ENCODE peak calls at places on chromosomes 3 and 15, in four cellular contexts. A is A549, N is WTC11, R is H1. J is an unnamed sample.
A peak's percentile ranks its signal among the peaks of the same experiment; 100 is the strongest.

GRCh38 chr3:166889241-166889640 is 490.9 kb downstream of the ZBBX start:
- DNase-seq in A (no peak), N (no peak), R (no peak), J (no peak)

GRCh38 chr3:107954845-107955244 is 136.0 kb downstream of the CD47 start:
- DNase-seq in A (no peak), N (no peak), R (no peak), J (no peak)

GRCh38 chr15:82663186-82663600 is 16.0 kb upstream of the CPEB1 start:
- DNase-seq in A (peak; percentile 40), N (peak; percentile 84), R (peak; percentile 90), J (peak; percentile 90)

GRCh38 chr15:48062476-48062875 is 58.3 kb upstream of the SLC24A5 start:
- DNase-seq in A (no peak), N (no peak), R (no peak), J (no peak)

GRCh38 chr3:4417449-4417848 is 49.6 kb downstream of the SUMF1 start:
- DNase-seq in A (no peak), N (no peak), R (no peak), J (no peak)

GRCh38 chr3:72820405-72820804 is 27.8 kb downstream of the SHQ1 start:
- DNase-seq in A (no peak), N (no peak), R (no peak), J (no peak)

GRCh38 chr3:60192297-60193114 is 1058.7 kb downstream of the FHIT start:
- DNase-seq in A (no peak), N (no peak), R (no peak), J (no peak)

GRCh38 chr3:152909180-152909883 is 74.4 kb downstream of the P2RY1 start:
- DNase-seq in A (no peak), N (no peak), R (no peak), J (peak; percentile 26)

GRCh38 chr15:34993877-34994276 is 5.8 kb upstream of the ZNF770 start:
- DNase-seq in A (no peak), N (no peak), R (no peak), J (no peak)

GRCh38 chr3:15361494-15362214 is 29.3 kb upstream of the SH3BP5 start:
- DNase-seq in A (no peak), N (peak; percentile 14), R (no peak), J (no peak)

GRCh38 chr15:99634576-99634975 is 68.8 kb downstream of the MEF2A start:
- DNase-seq in A (no peak), N (no peak), R (no peak), J (no peak)

GRCh38 chr3:73399106-73399505 is 225.6 kb downstream of the PDZRN3 start:
- DNase-seq in A (no peak), N (no peak), R (no peak), J (no peak)

GRCh38 chr15:73991260-73991659 is 835 bp downstream of the STOML1 start:
- DNase-seq in A (no peak), N (no peak), R (no peak), J (no peak)

GRCh38 chr3:10238330-10238995 is 9.8 kb upstream of the TATDN2 start:
- DNase-seq in A (no peak), N (no peak), R (no peak), J (peak; percentile 39)

GRCh38 chr3:197029511-197030167 is at the start of gene MELTF:
- DNase-seq in A (peak; percentile 80), N (peak; percentile 70), R (peak; percentile 92), J (peak; percentile 97)

GRCh38 chr3:9340450-9341009 is 22.3 kb upstream of the THUMPD3 start:
- DNase-seq in A (peak; percentile 30), N (no peak), R (no peak), J (no peak)

GRCh38 chr3:149621218-149622005 is 36.4 kb downstream of the WWTR1 start:
- DNase-seq in A (no peak), N (no peak), R (no peak), J (no peak)

GRCh38 chr3:195240171-195240701 is 30.7 kb downstream of the XXYLT1 start:
- DNase-seq in A (no peak), N (no peak), R (peak; percentile 34), J (no peak)

GRCh38 chr3:134477938-134478337 is 7.8 kb downstream of the ANAPC13 start:
- DNase-seq in A (no peak), N (no peak), R (no peak), J (no peak)

GRCh38 chr15:95596487-95596886 is 734.0 kb upstream of the NR2F2 start:
- DNase-seq in A (no peak), N (peak; percentile 49), R (peak; percentile 48), J (no peak)

GRCh38 chr3:18127181-18127863 is 297.8 kb downstream of the SATB1 start:
- DNase-seq in A (no peak), N (no peak), R (no peak), J (no peak)

GRCh38 chr3:31839144-31839917 is 141.7 kb downstream of the OSBPL10 start:
- DNase-seq in A (no peak), N (no peak), R (no peak), J (no peak)

GRCh38 chr15:84601555-84601838 is 688 bp downstream of the ZSCAN2 start:
- DNase-seq in A (no peak), N (no peak), R (no peak), J (no peak)

GRCh38 chr3:105791134-105791533 is 77.7 kb downstream of the CBLB start:
- DNase-seq in A (no peak), N (no peak), R (no peak), J (no peak)

GRCh38 chr3:105051972-105052371 is 314.7 kb upstream of the ALCAM start:
- DNase-seq in A (no peak), N (no peak), R (no peak), J (no peak)

GRCh38 chr3:96449803-96450202 is 364.6 kb upstream of the EPHA6 start:
- DNase-seq in A (no peak), N (no peak), R (no peak), J (no peak)

GRCh38 chr3:54600441-54601204 is 327.2 kb downstream of the LRTM1 start:
- DNase-seq in A (no peak), N (no peak), R (peak; percentile 39), J (no peak)

GRCh38 chr15:67520276-67520975 is 505 bp upstream of the C15orf61 start:
- DNase-seq in A (no peak), N (no peak), R (no peak), J (no peak)

GRCh38 chr3:148902173-148902791 is 37.2 kb downstream of the CPA3 start:
- DNase-seq in A (no peak), N (no peak), R (no peak), J (no peak)

DNA sequence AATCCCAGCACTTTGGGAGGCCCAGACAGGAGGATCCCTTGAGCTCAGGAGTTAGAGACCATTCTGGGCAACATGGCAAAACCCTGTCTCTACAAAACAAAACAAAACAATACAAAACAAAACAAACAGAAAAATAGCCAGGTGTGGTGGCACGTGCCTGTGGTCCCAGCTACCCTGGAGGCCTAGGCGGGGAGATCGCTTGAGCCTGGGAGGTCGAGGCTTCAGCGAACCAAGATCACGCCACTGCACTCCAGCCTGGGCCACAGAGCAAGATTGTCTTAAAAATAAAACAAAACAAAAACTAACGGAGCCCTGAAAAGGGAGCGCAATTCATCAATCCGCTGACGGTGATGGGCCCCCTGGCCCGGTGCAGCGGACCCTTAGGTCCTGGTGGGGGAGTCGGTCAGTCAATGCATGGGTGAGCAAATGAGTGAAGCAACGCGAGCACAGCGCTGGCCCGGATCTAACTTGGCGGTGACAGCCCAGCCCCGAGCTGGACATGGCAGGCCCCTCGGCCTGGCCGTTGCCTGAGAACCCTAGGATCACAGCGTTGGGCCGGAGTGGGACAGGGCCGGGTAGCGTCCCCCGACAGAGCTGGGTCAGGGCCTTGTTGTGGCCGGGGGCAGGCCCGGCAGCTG is 52.4 kb upstream of the BLM start:
- DNase-seq in A (no peak), N (no peak), R (no peak), J (peak; percentile 61)
- TF ChIP-seq JUN in A (no peak), N (no peak), R (no peak), J (no peak)

GRCh38 chr15:68561901-68562300 is 16.9 kb upstream of the CORO2B start:
- DNase-seq in A (no peak), N (no peak), R (no peak), J (no peak)

GRCh38 chr15:68559342-68560310 is 19.2 kb upstream of the CORO2B start:
- DNase-seq in A (peak; percentile 91), N (peak; percentile 89), R (peak; percentile 95), J (peak; percentile 89)

GRCh38 chr15:68561146-68561545 is 17.6 kb upstream of the CORO2B start:
- DNase-seq in A (no peak), N (no peak), R (peak; percentile 43), J (no peak)

GRCh38 chr15:68558318-68559305 is 20.2 kb upstream of the CORO2B start:
- DNase-seq in A (no peak), N (peak; percentile 35), R (peak; percentile 49), J (no peak)

GRCh38 chr15:68560501-68561113 is 18.2 kb upstream of the CORO2B start:
- DNase-seq in A (no peak), N (no peak), R (peak; percentile 52), J (no peak)
- TF ChIP-seq JUN in A (no peak), N (no peak), R (no peak), J (no peak)

DNA sequence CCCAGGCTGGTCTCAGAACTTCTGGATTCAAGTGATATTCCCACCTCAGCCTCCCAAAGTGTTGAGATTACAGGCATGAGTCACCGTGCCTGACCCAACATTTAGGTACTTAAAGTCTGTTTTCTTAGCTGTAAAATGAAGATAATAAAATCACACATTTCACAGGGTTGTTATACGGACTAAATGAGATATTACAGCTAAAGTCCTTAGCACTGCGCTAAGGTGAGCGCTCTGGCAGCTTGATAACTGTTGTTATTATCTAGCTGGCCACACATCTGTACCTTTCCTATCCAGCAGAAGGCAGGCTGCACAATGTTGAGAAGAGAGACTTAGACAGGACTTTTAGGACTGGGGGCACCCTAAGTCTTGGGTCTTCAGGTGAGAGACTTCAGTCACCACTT is 2.7 kb upstream of the LIPH start:
- DNase-seq in A (no peak), N (no peak), R (no peak), J (peak; percentile 77)
- TF ChIP-seq JUN in A (no peak), N (no peak), R (no peak), J (no peak)

GRCh38 chr15:100687532-100688215 is 85.3 kb downstream of the ASB7 start:
- DNase-seq in A (no peak), N (no peak), R (no peak), J (no peak)
- TF ChIP-seq JUN in A (no peak), N (no peak), R (no peak), J (no peak)

DNA sequence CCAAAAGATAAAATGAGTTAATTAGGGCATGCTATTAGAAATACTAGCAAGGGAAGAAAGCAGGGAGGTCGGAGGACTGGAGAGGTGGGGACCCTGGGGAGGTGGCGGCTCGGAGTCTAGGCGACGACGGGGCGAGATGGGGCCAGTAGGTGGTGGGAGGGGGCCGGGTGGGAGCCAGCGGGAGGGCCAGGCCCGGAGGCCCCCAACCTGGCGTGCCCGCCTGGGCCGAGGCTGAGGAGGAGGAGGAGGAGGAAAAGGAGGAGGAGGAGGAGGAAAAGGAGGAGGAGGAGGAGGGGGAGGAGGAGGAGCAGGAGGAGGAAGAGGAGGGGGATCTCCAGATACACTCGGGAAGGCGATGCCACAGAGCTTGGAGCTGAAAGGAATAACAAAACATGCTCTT is 426.2 kb downstream of the NR2F2 start:
- DNase-seq in A (no peak), N (no peak), R (no peak), J (no peak)
- TF ChIP-seq JUN in A (no peak), N (no peak), R (no peak), J (no peak)